ENCODE peak calls at places on chromosomes 4 and X, in six cellular contexts. I, Y, Z, K, L and E are unnamed samples.

GRCh38 chr4:3419836-3420605 is 21.7 kb upstream of the HGFAC start:
- DNase-seq in Z (no peak), L (no peak), I (no peak), Y (no peak), K (no peak), E (no peak)

GRCh38 chr4:27010334-27010940 is 149.8 kb downstream of the STIM2 start:
- DNase-seq in K (peak), I (peak), Z (peak), L (peak), Y (peak), E (peak)

GRCh38 chr4:118313098-118313497 is 39.7 kb downstream of the PRSS12 start:
- DNase-seq in K (no peak), I (no peak), Z (peak), Y (no peak), L (no peak), E (no peak)

GRCh38 chr4:153409412-153409811 is 56.7 kb upstream of the TMEM131L start:
- DNase-seq in Z (no peak), Y (peak), I (no peak), L (no peak), K (no peak), E (peak)

GRCh38 chrX:154988719-154989118 is 33.8 kb downstream of the F8 start:
- DNase-seq in L (no peak), I (no peak), Y (no peak), K (no peak), Z (no peak), E (no peak)

GRCh38 chr4:184400375-184400870 is 73.9 kb downstream of the IRF2 start:
- DNase-seq in L (no peak), I (no peak), K (no peak), Y (peak), Z (no peak), E (peak)

GRCh38 chr4:164572877-164573279 is 181.1 kb upstream of the SMIM31 start:
- DNase-seq in Z (no peak), L (no peak), Y (no peak), I (no peak), K (no peak), E (peak)

GRCh38 chr4:173415885-173416658 is 17.2 kb upstream of the SCRG1 start:
- DNase-seq in I (no peak), Y (no peak), L (no peak), K (no peak), Z (no peak), E (no peak)

GRCh38 chrX:34880656-34881055 is 61.9 kb upstream of the FAM47B start:
- DNase-seq in L (no peak), Z (no peak), I (no peak), K (no peak), Y (peak), E (peak)

GRCh38 chrX:103586314-103586646 is 965 bp downstream of the TCEAL4 start:
- DNase-seq in K (no peak), Y (peak), Z (no peak), I (no peak), L (no peak), E (no peak)

GRCh38 chr4:187307131-187307530 is 583.5 kb upstream of the FAT1 start:
- DNase-seq in Z (no peak), I (no peak), Y (no peak), L (no peak), K (no peak), E (no peak)

GRCh38 chrX:154019633-154020499 is at the start of gene IRAK1:
- DNase-seq in I (peak), Z (peak), Y (peak), K (no peak), L (peak), E (peak)

GRCh38 chrX:71058116-71058515 is 10.0 kb downstream of the SNX12 start:
- DNase-seq in Z (no peak), K (no peak), I (no peak), Y (no peak), L (no peak), E (no peak)

GRCh38 chrX:17968367-17968766 is 107.3 kb upstream of the RAI2 start:
- DNase-seq in Z (no peak), K (no peak), L (no peak), I (no peak), Y (no peak), E (no peak)

GRCh38 chrX:77431227-77431626 is 16.0 kb upstream of the FGF16 start:
- DNase-seq in K (no peak), Y (peak), L (no peak), I (no peak), Z (no peak), E (peak)

GRCh38 chrX:124239911-124240310 is 92.5 kb upstream of the TEX13D start:
- DNase-seq in L (no peak), Z (no peak), K (no peak), Y (no peak), I (peak), E (no peak)